ENCODE peak calls at places on chromosomes 11 and 22, in eight cellular contexts. R is ELR, U is MCF 10A, I is Calu3, J is sigmoid colon, Y is H4, E is fibroblast of the conjunctiva, Q is Daoy. C is an unnamed sample.

GRCh38 chr11:33000181-33000580 is 15.5 kb upstream of the DEPDC7 start:
- DNase-seq in Q (peak), U (peak), E (peak), Y (no peak), J (no peak), I (no peak), R (peak), C (peak)

GRCh38 chr22:49329636-49330035 is 498.0 kb downstream of the BRD1 start:
- DNase-seq in U (no peak), I (no peak), R (no peak), J (no peak), Y (no peak), E (no peak), Q (no peak), C (no peak)

GRCh38 chr11:14584595-14584994 is 59.0 kb upstream of the PDE3B start:
- DNase-seq in E (no peak), R (no peak), Q (no peak), J (no peak), U (no peak), Y (no peak), I (peak), C (peak)

GRCh38 chr11:18490736-18491485 is 35.3 kb downstream of the LDHAL6A start:
- DNase-seq in J (no peak), I (peak), U (no peak), E (no peak), Y (no peak), R (no peak), Q (no peak), C (no peak)

GRCh38 chr11:12813371-12814225 is 139.4 kb downstream of the TEAD1 start:
- DNase-seq in J (peak), E (no peak), U (peak), Y (peak), Q (peak), I (peak), R (peak), C (peak)

GRCh38 chr22:29143848-29144785 is 61.6 kb upstream of the EMID1 start:
- DNase-seq in E (no peak), I (no peak), U (no peak), R (no peak), Q (no peak), J (peak), Y (no peak), C (no peak)

GRCh38 chr11:36273110-36273509 is 16.1 kb downstream of the COMMD9 start:
- DNase-seq in J (no peak), E (no peak), Y (no peak), R (no peak), I (no peak), U (no peak), Q (no peak), C (no peak)

GRCh38 chr11:27777013-27777412 is 76.8 kb upstream of the BDNF start:
- DNase-seq in Q (peak), U (no peak), Y (no peak), I (no peak), E (no peak), R (peak), J (no peak), C (no peak)

GRCh38 chr11:117816151-117816741 is 8.3 kb downstream of the FXYD2 start:
- DNase-seq in Y (no peak), Q (peak), I (no peak), E (no peak), R (peak), U (no peak), J (no peak), C (peak)

GRCh38 chr22:49752598-49753091 is 75.0 kb downstream of the BRD1 start:
- DNase-seq in R (no peak), U (no peak), I (no peak), Q (no peak), J (no peak), E (no peak), Y (no peak), C (no peak)

GRCh38 chr11:119624102-119624615 is 104.8 kb downstream of the NECTIN1 start:
- DNase-seq in E (no peak), Y (no peak), Q (no peak), U (no peak), J (peak), I (no peak), R (no peak), C (no peak)

GRCh38 chr11:72238040-72238450 is 5.9 kb downstream of the PHOX2A start:
- DNase-seq in J (peak), Q (peak), I (peak), U (peak), E (peak), Y (peak), R (peak), C (peak)

GRCh38 chr11:2582958-2583604 is 116.7 kb downstream of the KCNQ1OT1 start:
- DNase-seq in Q (peak), Y (no peak), U (no peak), I (no peak), E (no peak), R (no peak), J (peak), C (no peak)

GRCh38 chr11:112877561-112877960 is 83.7 kb upstream of the NCAM1 start:
- DNase-seq in I (no peak), E (no peak), R (no peak), Q (no peak), J (no peak), U (no peak), Y (no peak), C (no peak)

GRCh38 chr22:29394931-29395581 is 6.7 kb upstream of the AP1B1 start:
- DNase-seq in U (peak), J (peak), E (peak), I (peak), Q (peak), Y (peak), R (peak), C (peak)